ENCODE peak calls at places on chromosomes 4 and X, in nine cellular contexts. U, V, L, J, S, W, N, Q and I are unnamed samples.

GRCh38 chrX:124211312-124211942 is 121.0 kb upstream of the TEX13D start:
- DNase-seq in S (no peak), W (peak), V (no peak), Q (peak), J (peak), N (peak), L (no peak), U (peak), I (no peak)

GRCh38 chr4:99315839-99316238 is 5.4 kb downstream of the ADH1B start:
- DNase-seq in U (no peak), S (no peak), V (no peak), L (no peak), W (no peak), J (no peak), Q (no peak), N (no peak), I (no peak)

GRCh38 chrX:36978886-36979285 is 29.3 kb upstream of the FAM47C start:
- DNase-seq in S (no peak), W (no peak), V (no peak), Q (no peak), L (no peak), J (peak), N (no peak), U (no peak), I (no peak)

GRCh38 chr4:173288296-173288695 is 45.9 kb downstream of the HMGB2 start:
- DNase-seq in Q (peak), W (peak), U (peak), S (peak), V (no peak), N (peak), J (peak), L (peak), I (no peak)

GRCh38 chr4:150867148-150867547 is 147.9 kb downstream of the LRBA start:
- DNase-seq in Q (peak), N (peak), L (peak), W (peak), J (peak), U (peak), V (peak), S (no peak), I (no peak)

GRCh38 chr4:129822708-129823504 is 727.0 kb downstream of the C4orf33 start:
- DNase-seq in S (no peak), U (no peak), V (no peak), L (peak), W (no peak), J (no peak), Q (peak), N (no peak), I (peak)

GRCh38 chrX:14920196-14920595 is 47.0 kb downstream of the MOSPD2 start:
- DNase-seq in L (no peak), U (no peak), W (no peak), Q (no peak), N (peak), J (peak), V (no peak), S (no peak), I (no peak)

GRCh38 chr4:119731146-119731742 is 102.6 kb upstream of the PDE5A start:
- DNase-seq in L (no peak), J (no peak), U (no peak), S (no peak), W (no peak), N (peak), V (no peak), Q (no peak), I (no peak)

GRCh38 chr4:4783847-4784246 is 75.6 kb upstream of the MSX1 start:
- DNase-seq in L (no peak), N (no peak), S (no peak), U (no peak), Q (no peak), V (no peak), J (no peak), W (no peak), I (no peak)

GRCh38 chr4:4542824-4543485 is 1.1 kb upstream of the STX18 start:
- DNase-seq in V (no peak), L (no peak), Q (no peak), J (no peak), N (no peak), S (no peak), W (no peak), U (no peak), I (no peak)

GRCh38 chrX:134935286-134935685 is 55.5 kb upstream of the SMIM10 start:
- DNase-seq in N (no peak), Q (no peak), U (no peak), L (no peak), W (no peak), J (no peak), V (no peak), S (no peak), I (no peak)

GRCh38 chr4:78720994-78721677 is 55.0 kb upstream of the BMP2K start:
- DNase-seq in U (peak), W (peak), J (no peak), L (peak), V (no peak), S (no peak), N (no peak), Q (no peak), I (peak)

GRCh38 chr4:56976283-56976877 is 1.0 kb downstream of the NOA1 start:
- DNase-seq in N (no peak), V (no peak), S (no peak), L (no peak), J (no peak), U (no peak), Q (no peak), W (no peak), I (no peak)

GRCh38 chrX:68193234-68193633 is 240.1 kb downstream of the OPHN1 start:
- DNase-seq in L (no peak), S (no peak), J (no peak), U (no peak), V (no peak), N (no peak), W (no peak), Q (no peak), I (no peak)

GRCh38 chr4:184792950-184793555 is 32.7 kb downstream of the ACSL1 start:
- DNase-seq in S (no peak), Q (no peak), U (no peak), N (peak), W (no peak), L (no peak), J (peak), V (no peak), I (no peak)

GRCh38 chr4:8725071-8725841 is 132.7 kb downstream of the CPZ start:
- DNase-seq in W (no peak), V (no peak), J (no peak), U (no peak), Q (peak), S (no peak), L (no peak), N (no peak), I (no peak)

GRCh38 chr4:85302193-85302736 is 172.7 kb upstream of the ARHGAP24 start:
- DNase-seq in L (no peak), U (no peak), N (no peak), V (no peak), J (no peak), S (no peak), W (no peak), Q (no peak), I (no peak)

GRCh38 chrX:81121513-81122363 is 80.0 kb downstream of the HMGN5 start:
- DNase-seq in U (peak), S (peak), W (peak), L (peak), N (peak), V (peak), J (peak), Q (peak), I (peak)

GRCh38 chr4:8373270-8373972 is 67.1 kb downstream of the ACOX3 start:
- DNase-seq in S (no peak), J (no peak), Q (no peak), W (no peak), U (no peak), L (no peak), V (no peak), N (no peak), I (no peak)

GRCh38 chr4:139300431-139301142 is 718 bp upstream of the NAA15 start:
- DNase-seq in J (peak), V (no peak), Q (no peak), N (peak), S (peak), L (no peak), W (no peak), U (no peak), I (no peak)

GRCh38 chr4:41133619-41134018 is 80.7 kb downstream of the APBB2 start:
- DNase-seq in V (no peak), L (no peak), S (no peak), N (no peak), U (no peak), W (no peak), J (no peak), Q (peak), I (no peak)

GRCh38 chrX:2627272-2627867 is 63.7 kb upstream of the CD99 start:
- DNase-seq in U (peak), V (no peak), J (peak), N (peak), Q (peak), L (peak), S (no peak), W (no peak), I (no peak)

GRCh38 chr4:111556141-111556781 is 589.0 kb upstream of the FAM241A start:
- DNase-seq in Q (no peak), S (no peak), W (no peak), V (no peak), J (peak), L (no peak), N (peak), U (no peak), I (no peak)

GRCh38 chrX:33592398-33592797 is 381.0 kb upstream of the DMD start:
- DNase-seq in U (no peak), N (no peak), Q (no peak), L (no peak), S (no peak), W (no peak), J (no peak), V (no peak), I (no peak)

GRCh38 chr4:3022112-3022511 is 52.2 kb downstream of the HTT-AS start:
- DNase-seq in W (no peak), S (no peak), J (no peak), Q (no peak), V (no peak), L (no peak), U (no peak), N (no peak), I (no peak)

GRCh38 chrX:20567108-20567507 is 300.4 kb upstream of the RPS6KA3 start:
- DNase-seq in J (no peak), N (no peak), Q (no peak), W (no peak), L (no peak), V (no peak), U (no peak), S (no peak), I (no peak)